ENCODE peak calls at places on chromosome 17, in eight cellular contexts. One of them, this sample, is unnamed.

GRCh38 chr17:35089846-35090193 is 26.3 kb upstream of the RFFL start:
- DNase-seq in Caki2: peak
- DNase-seq in fibroblast of mammary gland: peak
- DNase-seq in NT2/D1: no peak
- DNase-seq in GM10248: no peak
- DNase-seq in kidney: no peak
- DNase-seq in AG09309: no peak
- DNase-seq in tibial artery: no peak
- DNase-seq in this sample: no peak

GRCh38 chr17:6599364-6599763 is 41.1 kb downstream of the KIAA0753 start:
- DNase-seq in Caki2: peak
- DNase-seq in fibroblast of mammary gland: no peak
- DNase-seq in NT2/D1: no peak
- DNase-seq in GM10248: no peak
- DNase-seq in kidney: no peak
- DNase-seq in AG09309: no peak
- DNase-seq in tibial artery: no peak
- DNase-seq in this sample: no peak

GRCh38 chr17:81152288-81152848 is 12.9 kb upstream of the PVALEF start:
- DNase-seq in Caki2: no peak
- DNase-seq in fibroblast of mammary gland: no peak
- DNase-seq in NT2/D1: no peak
- DNase-seq in GM10248: no peak
- DNase-seq in kidney: peak
- DNase-seq in AG09309: no peak
- DNase-seq in tibial artery: no peak
- DNase-seq in this sample: no peak

GRCh38 chr17:70855401-70856054 is 686.2 kb downstream of the KCNJ2 start:
- DNase-seq in Caki2: peak
- DNase-seq in fibroblast of mammary gland: peak
- DNase-seq in NT2/D1: no peak
- DNase-seq in GM10248: no peak
- DNase-seq in kidney: no peak
- DNase-seq in AG09309: no peak
- DNase-seq in tibial artery: no peak
- DNase-seq in this sample: no peak

GRCh38 chr17:47663997-47664941 is 14.6 kb downstream of the KPNB1 start:
- DNase-seq in Caki2: peak
- DNase-seq in fibroblast of mammary gland: peak
- DNase-seq in NT2/D1: no peak
- DNase-seq in GM10248: peak
- DNase-seq in kidney: no peak
- DNase-seq in AG09309: no peak
- DNase-seq in tibial artery: peak
- DNase-seq in this sample: peak

GRCh38 chr17:40516581-40517285 is 15.3 kb upstream of the TNS4 start:
- DNase-seq in Caki2: no peak
- DNase-seq in fibroblast of mammary gland: peak
- DNase-seq in NT2/D1: no peak
- DNase-seq in GM10248: peak
- DNase-seq in kidney: no peak
- DNase-seq in AG09309: no peak
- DNase-seq in tibial artery: no peak
- DNase-seq in this sample: no peak

GRCh38 chr17:58413684-58414083 is 3.6 kb downstream of the RNF43 start:
- DNase-seq in Caki2: no peak
- DNase-seq in fibroblast of mammary gland: no peak
- DNase-seq in NT2/D1: no peak
- DNase-seq in GM10248: no peak
- DNase-seq in kidney: no peak
- DNase-seq in AG09309: no peak
- DNase-seq in tibial artery: no peak
- DNase-seq in this sample: no peak

GRCh38 chr17:44108440-44109311 is 14.8 kb downstream of the HDAC5 start:
- DNase-seq in Caki2: peak
- DNase-seq in fibroblast of mammary gland: peak
- DNase-seq in NT2/D1: no peak
- DNase-seq in GM10248: no peak
- DNase-seq in kidney: peak
- DNase-seq in AG09309: peak
- DNase-seq in tibial artery: peak
- DNase-seq in this sample: peak

GRCh38 chr17:13001991-13002615 is 15.7 kb downstream of the ELAC2 start:
- DNase-seq in Caki2: no peak
- DNase-seq in fibroblast of mammary gland: no peak
- DNase-seq in NT2/D1: no peak
- DNase-seq in GM10248: no peak
- DNase-seq in kidney: peak
- DNase-seq in AG09309: no peak
- DNase-seq in tibial artery: no peak
- DNase-seq in this sample: no peak

GRCh38 chr17:45003877-45004276 is 35.8 kb upstream of the C1QL1 start:
- DNase-seq in Caki2: no peak
- DNase-seq in fibroblast of mammary gland: no peak
- DNase-seq in NT2/D1: no peak
- DNase-seq in GM10248: no peak
- DNase-seq in kidney: no peak
- DNase-seq in AG09309: no peak
- DNase-seq in tibial artery: no peak
- DNase-seq in this sample: no peak

GRCh38 chr17:40086150-40087044 is 14.0 kb downstream of the NR1D1 start:
- DNase-seq in Caki2: no peak
- DNase-seq in fibroblast of mammary gland: no peak
- DNase-seq in NT2/D1: no peak
- DNase-seq in GM10248: peak
- DNase-seq in kidney: no peak
- DNase-seq in AG09309: no peak
- DNase-seq in tibial artery: peak
- DNase-seq in this sample: peak

GRCh38 chr17:50470451-50470850 is 1.8 kb upstream of the CHAD start:
- DNase-seq in Caki2: no peak
- DNase-seq in fibroblast of mammary gland: no peak
- DNase-seq in NT2/D1: no peak
- DNase-seq in GM10248: no peak
- DNase-seq in kidney: no peak
- DNase-seq in AG09309: no peak
- DNase-seq in tibial artery: no peak
- DNase-seq in this sample: no peak

GRCh38 chr17:61330174-61331150 is 69.2 kb upstream of the TBX2 start:
- DNase-seq in Caki2: no peak
- DNase-seq in fibroblast of mammary gland: no peak
- DNase-seq in NT2/D1: no peak
- DNase-seq in GM10248: no peak
- DNase-seq in kidney: no peak
- DNase-seq in AG09309: no peak
- DNase-seq in tibial artery: no peak
- DNase-seq in this sample: no peak

GRCh38 chr17:72660274-72661092 is 432.0 kb downstream of the SLC39A11 start:
- DNase-seq in Caki2: peak
- DNase-seq in fibroblast of mammary gland: no peak
- DNase-seq in NT2/D1: no peak
- DNase-seq in GM10248: no peak
- DNase-seq in kidney: no peak
- DNase-seq in AG09309: no peak
- DNase-seq in tibial artery: no peak
- DNase-seq in this sample: no peak

GRCh38 chr17:61583242-61583641 is 7.8 kb downstream of the NACA2 start:
- DNase-seq in Caki2: peak
- DNase-seq in fibroblast of mammary gland: peak
- DNase-seq in NT2/D1: no peak
- DNase-seq in GM10248: peak
- DNase-seq in kidney: no peak
- DNase-seq in AG09309: peak
- DNase-seq in tibial artery: no peak
- DNase-seq in this sample: no peak

GRCh38 chr17:2016494-2016893 is 8.6 kb downstream of the RTN4RL1 start:
- DNase-seq in Caki2: no peak
- DNase-seq in fibroblast of mammary gland: no peak
- DNase-seq in NT2/D1: no peak
- DNase-seq in GM10248: no peak
- DNase-seq in kidney: no peak
- DNase-seq in AG09309: no peak
- DNase-seq in tibial artery: no peak
- DNase-seq in this sample: no peak

GRCh38 chr17:68033636-68034451 is 1.7 kb upstream of the KPNA2 start:
- DNase-seq in Caki2: peak
- DNase-seq in fibroblast of mammary gland: peak
- DNase-seq in NT2/D1: peak
- DNase-seq in GM10248: no peak
- DNase-seq in kidney: no peak
- DNase-seq in AG09309: no peak
- DNase-seq in tibial artery: no peak
- DNase-seq in this sample: no peak

GRCh38 chr17:48262982-48263586 is 155.5 kb downstream of the SNX11 start:
- DNase-seq in Caki2: peak
- DNase-seq in fibroblast of mammary gland: peak
- DNase-seq in NT2/D1: no peak
- DNase-seq in GM10248: no peak
- DNase-seq in kidney: no peak
- DNase-seq in AG09309: no peak
- DNase-seq in tibial artery: no peak
- DNase-seq in this sample: no peak

GRCh38 chr17:4220655-4221054 is 43.1 kb downstream of the ANKFY1 start:
- DNase-seq in Caki2: no peak
- DNase-seq in fibroblast of mammary gland: peak
- DNase-seq in NT2/D1: no peak
- DNase-seq in GM10248: no peak
- DNase-seq in kidney: no peak
- DNase-seq in AG09309: peak
- DNase-seq in tibial artery: peak
- DNase-seq in this sample: peak

GRCh38 chr17:5533486-5534315 is 47.3 kb downstream of the MIS12 start:
- DNase-seq in Caki2: peak
- DNase-seq in fibroblast of mammary gland: no peak
- DNase-seq in NT2/D1: no peak
- DNase-seq in GM10248: no peak
- DNase-seq in kidney: no peak
- DNase-seq in AG09309: no peak
- DNase-seq in tibial artery: no peak
- DNase-seq in this sample: no peak

GRCh38 chr17:83101805-83102480 is 22.5 kb downstream of the METRNL start:
- DNase-seq in Caki2: no peak
- DNase-seq in fibroblast of mammary gland: no peak
- DNase-seq in NT2/D1: no peak
- DNase-seq in GM10248: no peak
- DNase-seq in kidney: peak
- DNase-seq in AG09309: no peak
- DNase-seq in tibial artery: peak
- DNase-seq in this sample: no peak

GRCh38 chr17:81018044-81018802 is 16.7 kb upstream of the BAIAP2 start:
- DNase-seq in Caki2: no peak
- DNase-seq in fibroblast of mammary gland: peak
- DNase-seq in NT2/D1: no peak
- DNase-seq in GM10248: no peak
- DNase-seq in kidney: peak
- DNase-seq in AG09309: no peak
- DNase-seq in tibial artery: no peak
- DNase-seq in this sample: peak

GRCh38 chr17:7370853-7371252 is 10.0 kb upstream of the TNK1 start:
- DNase-seq in Caki2: no peak
- DNase-seq in fibroblast of mammary gland: no peak
- DNase-seq in NT2/D1: no peak
- DNase-seq in GM10248: no peak
- DNase-seq in kidney: no peak
- DNase-seq in AG09309: no peak
- DNase-seq in tibial artery: no peak
- DNase-seq in this sample: no peak

GRCh38 chr17:69141802-69142472 is at the start of gene ABCA6:
- DNase-seq in Caki2: no peak
- DNase-seq in fibroblast of mammary gland: peak
- DNase-seq in NT2/D1: no peak
- DNase-seq in GM10248: no peak
- DNase-seq in kidney: no peak
- DNase-seq in AG09309: peak
- DNase-seq in tibial artery: peak
- DNase-seq in this sample: peak

GRCh38 chr17:78924481-78925151 is 571 bp downstream of the TIMP2 start:
- DNase-seq in Caki2: no peak
- DNase-seq in fibroblast of mammary gland: no peak
- DNase-seq in NT2/D1: no peak
- DNase-seq in GM10248: no peak
- DNase-seq in kidney: peak
- DNase-seq in AG09309: no peak
- DNase-seq in tibial artery: no peak
- DNase-seq in this sample: peak

GRCh38 chr17:39208136-39208535 is 8.1 kb downstream of the RPL19 start:
- DNase-seq in Caki2: no peak
- DNase-seq in fibroblast of mammary gland: no peak
- DNase-seq in NT2/D1: no peak
- DNase-seq in GM10248: no peak
- DNase-seq in kidney: no peak
- DNase-seq in AG09309: no peak
- DNase-seq in tibial artery: no peak
- DNase-seq in this sample: no peak

GRCh38 chr17:46942441-46943217 is 19.7 kb downstream of the GOSR2 start:
- DNase-seq in Caki2: peak
- DNase-seq in fibroblast of mammary gland: peak
- DNase-seq in NT2/D1: peak
- DNase-seq in GM10248: peak
- DNase-seq in kidney: peak
- DNase-seq in AG09309: no peak
- DNase-seq in tibial artery: peak
- DNase-seq in this sample: peak

This sample was measured in uterus.